ENCODE peak calls at places on chromosome 9, in six cellular contexts. O is H1, K is K562, C is HepG2, G is GM12891, M is GM12878. T is an unnamed sample.

GRCh38 chr9:109510506-109510905 is 12.4 kb upstream of the PTPN3 start:
- DNase-seq in O (no peak), K (no peak), C (no peak), G (no peak), M (no peak), T (no peak)

GRCh38 chr9:137305788-137306545 is 3.9 kb upstream of the NRARP start:
- DNase-seq in O (no peak), K (no peak), C (no peak), G (no peak), M (no peak), T (no peak)

GRCh38 chr9:87324613-87325194 is 173.0 kb upstream of the DAPK1 start:
- DNase-seq in O (no peak), K (peak; percentile 53), C (peak; percentile 50), G (peak; percentile 28), M (peak; percentile 5), T (no peak)

GRCh38 chr9:107999011-107999410 is 509.4 kb upstream of the KLF4 start:
- DNase-seq in O (peak; percentile 48), K (no peak), C (no peak), G (no peak), M (no peak), T (no peak)

GRCh38 chr9:83056180-83056579 is 6.8 kb downstream of the RASEF start:
- DNase-seq in O (no peak), K (no peak), C (no peak), G (no peak), M (no peak), T (no peak)

GRCh38 chr9:134302130-134302817 is 24.0 kb upstream of the RXRA start:
- DNase-seq in O (no peak), K (no peak), C (no peak), G (no peak), M (no peak), T (no peak)

GRCh38 chr9:13432914-13433313 is 153.4 kb upstream of the MPDZ start:
- DNase-seq in O (no peak), K (no peak), C (no peak), G (no peak), M (no peak), T (no peak)

GRCh38 chr9:86975086-86975485 is 27.8 kb upstream of the GAS1 start:
- DNase-seq in O (no peak), K (no peak), C (no peak), G (no peak), M (no peak), T (no peak)

GRCh38 chr9:122777935-122778671 is 10.6 kb upstream of the OR5C1 start:
- DNase-seq in O (no peak), K (no peak), C (no peak), G (no peak), M (no peak), T (no peak)

DNA sequence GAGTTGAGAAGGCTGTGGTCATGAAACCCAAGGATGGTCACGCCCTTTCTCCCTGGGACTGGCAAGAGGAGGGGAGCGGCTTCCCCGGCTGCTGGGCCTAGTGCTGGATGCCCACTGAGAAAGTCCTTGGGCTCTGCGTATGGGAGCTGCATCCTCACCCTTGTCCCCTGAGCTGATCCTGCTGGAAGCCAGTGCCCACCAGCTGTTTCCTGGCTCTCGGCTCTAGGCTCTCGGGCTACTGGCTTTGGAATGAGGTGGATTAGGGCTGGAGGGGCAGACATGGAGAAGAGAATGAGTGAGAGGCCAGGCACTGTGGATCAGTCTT is 149.3 kb upstream of the PPP1R26 start:
- DNase-seq in O (peak; percentile 37), K (no peak), C (no peak), G (no peak), M (no peak), T (no peak)
- TF ChIP-seq TAF1 in O (no peak), K (no peak), C (no peak), G (no peak), M (no peak), T (no peak)

GRCh38 chr9:136119259-136120118 is 814 bp upstream of the TMEM250 start:
- DNase-seq in O (no peak), K (peak; percentile 75), C (peak; percentile 82), G (no peak), M (no peak), T (no peak)
- TF ChIP-seq POLR2A in O (no peak), K (no peak), C (no peak), G (no peak), M (no peak), T (no peak)

DNA sequence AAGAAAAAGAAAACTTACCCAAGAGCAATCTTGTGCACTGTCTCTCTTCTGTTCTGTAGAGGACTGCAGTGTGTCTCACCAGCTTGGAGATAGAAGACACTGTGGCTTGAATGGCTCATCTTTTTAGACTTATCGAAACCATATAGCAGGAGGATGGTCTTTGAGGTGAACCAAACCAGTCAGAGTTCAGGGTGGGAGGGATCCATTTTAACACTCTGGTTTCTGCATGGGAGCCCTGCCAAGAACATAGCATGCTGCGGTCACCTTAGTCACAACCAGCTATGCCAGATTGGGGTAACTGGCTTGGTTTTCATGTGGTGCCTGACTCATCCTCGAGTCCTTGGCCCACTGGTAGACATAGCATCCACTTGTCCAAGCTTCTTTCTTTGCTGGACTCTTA is 135.1 kb downstream of the PAPPA start:
- DNase-seq in O (no peak), K (no peak), C (no peak), G (no peak), M (no peak), T (no peak)
- TF ChIP-seq TAF1 in O (no peak), K (no peak), C (no peak), G (no peak), M (no peak), T (no peak)

GRCh38 chr9:124659099-124659659 is 111.9 kb downstream of the NR6A1 start:
- DNase-seq in O (no peak), K (peak; percentile 83), C (peak; percentile 93), G (no peak), M (peak; percentile 81), T (peak; percentile 15)
- TF ChIP-seq POLR2A in O (no peak), K (peak; percentile 73), C (peak; percentile 84), G (peak; percentile 79), M (peak; percentile 83), T (peak; percentile 68)

T was measured in GM12892.